ENCODE peak calls at places on chromosomes 7 and 10, in eight cellular contexts. M is WTC11; N is T-helper 2 cell; Y is cerebellum; I is posterior vena cava; W is CD4-positive, alpha-beta T cell; C is A172; A is hippocampal formation. O is an unnamed sample.
A peak's percentile ranks its signal among the peaks of the same experiment; 100 is the strongest.

GRCh38 chr10:108360187-108360586 is 1195.7 kb upstream of the SORCS1 start:
- DNase-seq in M (no peak), N (no peak), Y (no peak), I (no peak), W (no peak), C (peak; percentile 84), A (no peak), O (no peak)

GRCh38 chr10:74165530-74165901 is 14.5 kb downstream of the ADK start:
- DNase-seq in M (no peak), N (no peak), Y (no peak), I (no peak), W (no peak), C (no peak), A (no peak), O (no peak)

GRCh38 chr10:114556236-114557122 is 101.6 kb downstream of the ABLIM1 start:
- DNase-seq in M (no peak), N (no peak), Y (no peak), I (no peak), W (no peak), C (no peak), A (no peak), O (no peak)

GRCh38 chr10:98488669-98489430 is 42.1 kb upstream of the HPS1 start:
- DNase-seq in M (no peak), N (no peak), Y (no peak), I (no peak), W (no peak), C (no peak), A (no peak), O (peak; percentile 46)

GRCh38 chr10:133252223-133252552 is 14.5 kb downstream of the VENTX start:
- DNase-seq in M (no peak), N (no peak), Y (no peak), I (no peak), W (no peak), C (no peak), A (no peak), O (no peak)

GRCh38 chr7:116706668-116707126 is 34.7 kb downstream of the MET start:
- DNase-seq in M (no peak), N (no peak), Y (no peak), I (no peak), W (no peak), C (peak; percentile 92), A (no peak), O (no peak)

GRCh38 chr7:36911788-36912187 is 187.5 kb upstream of the AOAH start:
- DNase-seq in M (no peak), N (no peak), Y (no peak), I (no peak), W (no peak), C (no peak), A (no peak), O (no peak)

GRCh38 chr10:21526952-21527633 is 1.6 kb upstream of the SKIDA1 start:
- DNase-seq in M (peak; percentile 78), N (peak; percentile 15), Y (peak; percentile 50), I (peak; percentile 91), W (peak; percentile 28), C (peak; percentile 20), A (peak; percentile 69), O (no peak)

GRCh38 chr7:135251502-135252327 is 18.1 kb downstream of the STRA8 start:
- DNase-seq in M (no peak), N (no peak), Y (no peak), I (no peak), W (no peak), C (no peak), A (no peak), O (no peak)

GRCh38 chr7:35624299-35625186 is 70.4 kb downstream of the HERPUD2 start:
- DNase-seq in M (peak; percentile 52), N (no peak), Y (peak; percentile 39), I (no peak), W (peak; percentile 19), C (peak; percentile 40), A (peak; percentile 21), O (peak; percentile 8)

GRCh38 chr7:21123586-21123985 is 304.3 kb upstream of the SP4 start:
- DNase-seq in M (no peak), N (no peak), Y (no peak), I (no peak), W (no peak), C (no peak), A (no peak), O (no peak)

GRCh38 chr10:119849031-119849789 is 23.4 kb downstream of the MCMBP start:
- DNase-seq in M (no peak), N (no peak), Y (no peak), I (no peak), W (no peak), C (peak; percentile 81), A (no peak), O (no peak)

GRCh38 chr10:58264780-58265179 is 2.9 kb downstream of the IPMK start:
- DNase-seq in M (no peak), N (no peak), Y (no peak), I (no peak), W (no peak), C (no peak), A (no peak), O (no peak)

GRCh38 chr7:26492816-26493215 is 201.2 kb downstream of the SNX10 start:
- DNase-seq in M (no peak), N (no peak), Y (no peak), I (no peak), W (no peak), C (no peak), A (no peak), O (no peak)

GRCh38 chr7:21314954-21315353 is 112.9 kb upstream of the SP4 start:
- DNase-seq in M (no peak), N (no peak), Y (no peak), I (no peak), W (no peak), C (no peak), A (no peak), O (no peak)

GRCh38 chr7:7181519-7182155 is 707 bp upstream of the C1GALT1 start:
- DNase-seq in M (peak; percentile 30), N (no peak), Y (peak; percentile 21), I (peak; percentile 54), W (peak; percentile 40), C (no peak), A (peak; percentile 48), O (peak; percentile 78)

GRCh38 chr7:16430133-16430532 is 8.8 kb upstream of the CRPPA start:
- DNase-seq in M (no peak), N (no peak), Y (no peak), I (no peak), W (no peak), C (peak; percentile 25), A (no peak), O (no peak)

GRCh38 chr7:47621985-47622561 is 40.2 kb upstream of the TNS3 start:
- DNase-seq in M (no peak), N (no peak), Y (no peak), I (no peak), W (no peak), C (no peak), A (no peak), O (no peak)

GRCh38 chr7:131859162-131859821 is 302.9 kb upstream of the PODXL start:
- DNase-seq in M (peak; percentile 83), N (peak; percentile 13), Y (peak; percentile 56), I (peak; percentile 83), W (no peak), C (peak; percentile 86), A (peak; percentile 26), O (peak; percentile 18)

GRCh38 chr10:22461891-22462290 is 116.6 kb downstream of the SPAG6 start:
- DNase-seq in M (no peak), N (no peak), Y (no peak), I (no peak), W (no peak), C (no peak), A (no peak), O (no peak)

GRCh38 chr10:63522129-63522687 is 1.0 kb downstream of the REEP3 start:
- DNase-seq in M (no peak), N (no peak), Y (peak; percentile 41), I (no peak), W (no peak), C (peak; percentile 34), A (no peak), O (no peak)

GRCh38 chr7:2299131-2299829 is 15.0 kb downstream of the SNX8 start:
- DNase-seq in M (no peak), N (no peak), Y (no peak), I (peak; percentile 84), W (no peak), C (no peak), A (no peak), O (no peak)

GRCh38 chr7:135584362-135585353 is 26.9 kb downstream of the NUP205 start:
- DNase-seq in M (no peak), N (no peak), Y (no peak), I (no peak), W (no peak), C (no peak), A (no peak), O (no peak)

O was measured in CMK.